ENCODE peak calls at places on chromosomes 13 and 19, in seven cellular contexts. F is stimulated activated effector memory CD8-positive, alpha-beta T cell treated with anti-CD3 and anti-CD28 coated beads, Interleukin-12 subunit alpha, Interleukin-12 subunit beta, amount 100 ng/mL, for 72 hours; Y is fibroblast of mammary gland; H is NCI-H1105; R is putamen; O is bronchial epithelial cell; Q is BE2C. T is an unnamed sample.

GRCh38 chr13:58343081-58343480 is 711.5 kb downstream of the PCDH17 start:
- DNase-seq in R (no peak), H (no peak), O (peak; percentile 37), Y (no peak), Q (no peak), F (no peak), T (no peak)

GRCh38 chr13:35283856-35284255 is 192.6 kb downstream of the MAB21L1 start:
- DNase-seq in O (peak; percentile 80), R (no peak), Y (peak; percentile 63), Q (peak; percentile 11), H (peak; percentile 6), F (no peak), T (no peak)

GRCh38 chr13:53800011-53800410 is 771.4 kb downstream of the OLFM4 start:
- DNase-seq in Q (no peak), Y (no peak), F (no peak), O (no peak), H (no peak), R (no peak), T (no peak)

GRCh38 chr13:27295660-27296059 is 25.0 kb downstream of the RASL11A start:
- DNase-seq in H (no peak), Y (no peak), O (no peak), Q (no peak), F (no peak), R (no peak), T (no peak)

GRCh38 chr13:100148422-100148821 is 59.5 kb downstream of the PCCA start:
- DNase-seq in O (no peak), H (no peak), R (no peak), F (no peak), Y (no peak), Q (no peak), T (no peak)

GRCh38 chr19:38001158-38001781 is 94.3 kb downstream of the SIPA1L3 start:
- DNase-seq in R (no peak), H (no peak), Q (no peak), O (no peak), F (no peak), Y (no peak), T (no peak)

GRCh38 chr19:19591133-19591825 is 27.2 kb downstream of the PBX4 start:
- DNase-seq in O (peak; percentile 99), Y (peak; percentile 98), H (no peak), Q (no peak), F (peak; percentile 46), R (no peak), T (no peak)

GRCh38 chr19:10418281-10419199 is 1.8 kb upstream of the PDE4A start:
- DNase-seq in F (no peak), R (no peak), Q (peak; percentile 75), H (no peak), O (no peak), Y (no peak), T (no peak)

GRCh38 chr13:21243045-21243842 is 66.8 kb downstream of the MRPL57 start:
- DNase-seq in R (no peak), Q (no peak), Y (no peak), O (no peak), F (no peak), H (no peak), T (peak; percentile 29)

GRCh38 chr19:12648088-12648487 is 18.5 kb downstream of the MAN2B1 start:
- DNase-seq in H (peak; percentile 10), F (no peak), Q (no peak), Y (no peak), R (no peak), O (no peak), T (no peak)

GRCh38 chr19:36652958-36653357 is 13.7 kb downstream of the ZNF461 start:
- DNase-seq in Y (no peak), Q (no peak), F (no peak), H (peak; percentile 39), O (no peak), R (no peak), T (no peak)

GRCh38 chr19:28577199-28577598 is 635.8 kb downstream of the UQCRFS1 start:
- DNase-seq in F (no peak), Y (no peak), H (no peak), R (no peak), Q (no peak), O (no peak), T (no peak)

GRCh38 chr19:38006361-38007045 is 99.5 kb downstream of the SIPA1L3 start:
- DNase-seq in R (no peak), Q (no peak), O (no peak), F (no peak), Y (no peak), H (no peak), T (no peak)

GRCh38 chr13:88896466-88896865 is 1225.3 kb downstream of the SLITRK5 start:
- DNase-seq in O (no peak), F (no peak), Y (no peak), R (no peak), Q (no peak), H (no peak), T (no peak)

GRCh38 chr19:29699861-29700260 is 15.2 kb downstream of the C19orf12 start:
- DNase-seq in R (no peak), O (no peak), Q (no peak), F (no peak), H (no peak), Y (no peak), T (no peak)

GRCh38 chr13:29436291-29436690 is 159.2 kb downstream of the SLC7A1 start:
- DNase-seq in O (peak; percentile 92), H (no peak), Y (peak; percentile 96), Q (no peak), R (no peak), F (no peak), T (no peak)

GRCh38 chr13:30780338-30780981 is 45.1 kb downstream of the ALOX5AP start:
- DNase-seq in O (no peak), F (no peak), Y (no peak), Q (no peak), R (no peak), H (no peak), T (no peak)

GRCh38 chr19:6481541-6482342 is at the start of gene DENND1C:
- DNase-seq in F (peak; percentile 58), Y (no peak), R (no peak), Q (peak; percentile 39), H (no peak), O (no peak), T (no peak)

GRCh38 chr13:21625366-21625765 is 21.4 kb upstream of the MICU2 start:
- DNase-seq in Q (peak; percentile 31), F (no peak), Y (peak; percentile 42), R (no peak), H (no peak), O (peak; percentile 65), T (peak; percentile 20)

GRCh38 chr13:113666951-113667701 is at the start of gene GRK1:
- DNase-seq in R (no peak), Y (no peak), Q (peak; percentile 14), O (no peak), H (no peak), F (no peak), T (no peak)

GRCh38 chr19:57934820-57935665 is at the start of gene ZNF418:
- DNase-seq in Q (peak; percentile 74), H (no peak), F (no peak), Y (peak; percentile 87), R (peak; percentile 89), O (peak; percentile 86), T (no peak)

GRCh38 chr13:48094404-48094780 is 512 bp downstream of the MED4 start:
- DNase-seq in R (peak; percentile 2), O (peak; percentile 8), Q (peak; percentile 9), F (no peak), H (no peak), Y (no peak), T (no peak)

GRCh38 chr13:111325941-111326620 is 5.6 kb downstream of the TEX29 start:
- DNase-seq in Q (no peak), F (no peak), O (no peak), H (no peak), Y (no peak), R (no peak), T (no peak)

GRCh38 chr19:39136225-39136940 is 10.8 kb downstream of the PAK4 start:
- DNase-seq in Y (no peak), H (no peak), F (no peak), Q (no peak), O (no peak), R (no peak), T (no peak)

GRCh38 chr19:18795540-18795939 is 4.4 kb upstream of the COMP start:
- DNase-seq in F (no peak), H (no peak), O (peak; percentile 23), Y (no peak), Q (peak; percentile 56), R (no peak), T (no peak)

GRCh38 chr19:1459479-1459878 is 9.6 kb downstream of the APC2 start:
- DNase-seq in H (no peak), Y (no peak), Q (no peak), F (no peak), R (no peak), O (no peak), T (no peak)

GRCh38 chr19:57321164-57321563 is 892 bp downstream of the ZNF543 start:
- DNase-seq in Q (no peak), F (no peak), O (no peak), R (no peak), Y (no peak), H (peak; percentile 9), T (no peak)

GRCh38 chr13:113620036-113620435 is 35.5 kb downstream of the TFDP1 start:
- DNase-seq in H (no peak), R (no peak), O (no peak), Q (no peak), F (no peak), Y (no peak), T (no peak)

GRCh38 chr13:69970521-69970920 is 137.1 kb upstream of the ATXN8OS start:
- DNase-seq in R (no peak), Q (no peak), H (no peak), O (peak; percentile 50), F (no peak), Y (no peak), T (no peak)

GRCh38 chr13:37446503-37446902 is 152.1 kb downstream of the POSTN start:
- DNase-seq in Q (no peak), F (no peak), H (no peak), O (peak; percentile 96), R (no peak), Y (peak; percentile 97), T (no peak)

GRCh38 chr19:43524922-43525835 is 1.8 kb downstream of the ETHE1 start:
- DNase-seq in Y (peak; percentile 29), H (no peak), Q (no peak), R (peak; percentile 37), O (peak; percentile 77), F (no peak), T (no peak)

GRCh38 chr13:109547942-109548860 is 238.2 kb downstream of the IRS2 start:
- DNase-seq in H (no peak), F (no peak), O (no peak), Q (no peak), Y (no peak), R (no peak), T (no peak)

GRCh38 chr13:54150851-54151250 is 1122.2 kb downstream of the OLFM4 start:
- DNase-seq in F (no peak), Q (no peak), H (no peak), O (no peak), Y (no peak), R (no peak), T (no peak)

GRCh38 chr19:1037553-1038115 is 2.3 kb upstream of the ABCA7 start:
- DNase-seq in O (no peak), F (no peak), R (no peak), H (no peak), Y (no peak), Q (peak; percentile 13), T (no peak)

GRCh38 chr19:41886761-41887710 is 4.1 kb downstream of the ARHGEF1 start:
- DNase-seq in F (peak; percentile 45), Y (no peak), Q (no peak), R (no peak), O (peak; percentile 52), H (no peak), T (no peak)

T was measured in NCI-H2107.